ENCODE peak calls at places on chromosomes 2 and 18, in eight cellular contexts. V is colonic mucosa; F is neural progenitor cell; T is A549; S is naive thymus-derived CD4-positive, alpha-beta T cell; N is CD8-positive, alpha-beta T cell; P is WERI-Rb-1; A is adipocyte. U is an unnamed sample.

GRCh38 chr2:139828011-139828410 is 1047.8 kb upstream of the NXPH2 start:
- DNase-seq in A (no peak), S (no peak), P (no peak), F (no peak), V (no peak), N (no peak), T (no peak), U (no peak)

GRCh38 chr2:25078171-25079049 is 36.5 kb downstream of the EFR3B start:
- DNase-seq in V (no peak), N (no peak), F (no peak), S (no peak), P (no peak), T (peak; percentile 92), A (peak; percentile 43), U (no peak)

GRCh38 chr2:40455661-40456060 is 3.8 kb upstream of the SLC8A1 start:
- DNase-seq in V (no peak), N (no peak), F (no peak), S (no peak), T (no peak), A (no peak), P (no peak), U (no peak)

GRCh38 chr2:175605989-175606841 is 395.9 kb downstream of the LNPK start:
- DNase-seq in N (no peak), S (no peak), T (no peak), A (peak; percentile 88), P (no peak), V (no peak), F (no peak), U (no peak)

GRCh38 chr2:109447251-109447661 is 166.5 kb downstream of the SEPTIN10 start:
- DNase-seq in N (no peak), F (peak; percentile 16), A (peak; percentile 93), V (no peak), S (no peak), T (no peak), P (peak; percentile 72), U (no peak)

GRCh38 chr2:240916571-240917008 is 10.5 kb downstream of the CROCC2 start:
- DNase-seq in N (no peak), V (no peak), T (peak; percentile 74), P (no peak), F (peak; percentile 67), A (peak; percentile 93), S (no peak), U (no peak)

GRCh38 chr18:62334110-62334509 is 9.0 kb downstream of the TNFRSF11A start:
- DNase-seq in F (no peak), V (peak; percentile 64), P (no peak), N (no peak), A (no peak), S (no peak), T (peak; percentile 41), U (no peak)

GRCh38 chr18:22637787-22638186 is 220.1 kb upstream of the CTAGE1 start:
- DNase-seq in N (no peak), V (no peak), T (peak; percentile 61), P (no peak), S (no peak), A (peak; percentile 76), F (no peak), U (no peak)

GRCh38 chr18:58087928-58088722 is 44.1 kb downstream of the NEDD4L start:
- DNase-seq in A (no peak), T (no peak), V (peak; percentile 74), F (no peak), P (no peak), S (no peak), N (no peak), U (no peak)

GRCh38 chr2:109348645-109349554 is 219.9 kb downstream of the SH3RF3 start:
- DNase-seq in T (no peak), V (no peak), N (peak; percentile 30), A (no peak), F (no peak), S (peak; percentile 68), P (no peak), U (no peak)

GRCh38 chr18:26545737-26546136 is 2.6 kb downstream of the KCTD1 start:
- DNase-seq in F (no peak), T (peak; percentile 11), A (no peak), V (no peak), P (no peak), S (no peak), N (no peak), U (no peak)

GRCh38 chr2:238239552-238239871 is 326 bp downstream of the HES6 start:
- DNase-seq in T (no peak), F (peak; percentile 71), A (peak; percentile 49), S (peak; percentile 39), N (no peak), P (peak; percentile 47), V (no peak), U (no peak)

GRCh38 chr18:79905389-79905911 is 46.0 kb downstream of the SLC66A2 start:
- DNase-seq in A (peak; percentile 7), N (no peak), T (no peak), P (peak; percentile 7), S (no peak), V (no peak), F (no peak), U (no peak)

GRCh38 chr18:55739488-55739887 is 151.5 kb upstream of the TCF4 start:
- DNase-seq in P (no peak), S (no peak), F (no peak), A (no peak), N (no peak), T (no peak), V (no peak), U (no peak)

DNA sequence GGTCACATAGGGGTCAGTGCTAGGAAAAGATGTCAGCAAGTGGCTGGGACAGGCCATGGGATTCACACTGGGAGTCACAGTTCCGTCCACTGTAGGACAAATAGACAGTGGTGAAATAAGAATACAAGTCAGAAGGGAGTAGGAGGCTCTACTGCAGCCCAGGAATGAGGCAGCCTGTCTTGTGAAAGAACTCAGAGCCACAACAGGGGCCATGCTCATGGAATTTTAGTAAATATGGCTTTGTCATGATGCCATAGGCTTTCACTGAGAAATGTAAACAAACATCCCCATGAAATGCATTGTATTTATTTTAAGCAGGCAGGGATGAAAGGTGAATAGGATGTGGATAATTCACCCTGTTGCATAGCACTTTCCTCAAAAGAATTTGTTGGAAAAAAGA is 504.3 kb downstream of the SOX11 start:
- DNase-seq in F (no peak), S (no peak), N (no peak), P (no peak), V (no peak), A (no peak), T (peak; percentile 22), U (no peak)
- H3K9me3 ChIP-seq in F (no peaks in the 10 kb centered on the region), S (no peaks in the 10 kb centered on the region), N (no peaks in the 10 kb centered on the region), P (no peaks in the 10 kb centered on the region), V (no peaks in the 10 kb centered on the region), A (no peaks in the 10 kb centered on the region), T (peaks cover 3% of the 10 kb centered on the region), U (no peaks in the 10 kb centered on the region)

GRCh38 chr2:128039535-128039934 is 11.7 kb upstream of the SAP130 start:
- DNase-seq in N (no peak), P (no peak), F (no peak), V (no peak), T (no peak), S (no peak), A (no peak), U (no peak)
- H3K9me3 ChIP-seq in N (peaks cover 20% of the 10 kb centered on the region), P (peaks cover 31% of the 10 kb centered on the region), F (no peaks in the 10 kb centered on the region), V (no peaks in the 10 kb centered on the region), T (peaks cover 70% of the 10 kb centered on the region), S (peaks cover 16% of the 10 kb centered on the region), A (peaks cover 63% of the 10 kb centered on the region), U (peaks cover 13% of the 10 kb centered on the region)

GRCh38 chr2:26297061-26297460 is 48.9 kb upstream of the SELENOI start:
- DNase-seq in P (no peak), F (no peak), S (no peak), V (no peak), A (no peak), T (no peak), N (no peak), U (no peak)
- H3K9me3 ChIP-seq in P (no peaks in the 10 kb centered on the region), F (no peaks in the 10 kb centered on the region), S (no peaks in the 10 kb centered on the region), V (no peaks in the 10 kb centered on the region), A (no peaks in the 10 kb centered on the region), T (no peaks in the 10 kb centered on the region), N (no peaks in the 10 kb centered on the region), U (no peaks in the 10 kb centered on the region)

DNA sequence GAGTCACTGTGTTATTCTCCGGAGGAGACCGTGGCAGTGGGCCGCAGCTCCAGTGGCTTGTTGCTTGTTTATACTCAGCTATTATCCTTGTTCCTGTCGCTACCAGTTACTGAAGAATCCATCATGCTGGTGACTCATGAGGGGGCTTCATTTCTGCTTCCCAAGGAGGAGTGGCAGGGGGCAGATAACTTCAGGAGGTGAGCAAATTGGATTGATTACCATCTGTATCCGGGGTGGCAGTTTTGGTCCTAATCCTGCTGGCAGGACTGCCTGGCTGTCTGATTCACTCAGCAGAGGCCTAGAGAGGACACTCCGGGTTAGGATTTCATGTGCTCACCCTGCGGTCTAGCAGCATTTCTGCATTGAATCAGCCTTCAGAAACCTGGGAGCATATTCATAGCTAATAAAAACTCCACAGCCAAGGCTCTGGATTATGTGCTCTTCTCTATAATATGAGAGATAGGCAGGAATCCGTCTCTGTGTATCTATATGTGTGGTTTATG is 230.0 kb downstream of the ACTR3 start:
- DNase-seq in N (no peak), P (peak; percentile 49), A (peak; percentile 15), V (no peak), F (no peak), S (no peak), T (no peak), U (no peak)
- H3K9me3 ChIP-seq in N (no peaks in the 10 kb centered on the region), P (no peaks in the 10 kb centered on the region), A (no peaks in the 10 kb centered on the region), V (no peaks in the 10 kb centered on the region), F (no peaks in the 10 kb centered on the region), S (no peaks in the 10 kb centered on the region), T (no peaks in the 10 kb centered on the region), U (no peaks in the 10 kb centered on the region)

DNA sequence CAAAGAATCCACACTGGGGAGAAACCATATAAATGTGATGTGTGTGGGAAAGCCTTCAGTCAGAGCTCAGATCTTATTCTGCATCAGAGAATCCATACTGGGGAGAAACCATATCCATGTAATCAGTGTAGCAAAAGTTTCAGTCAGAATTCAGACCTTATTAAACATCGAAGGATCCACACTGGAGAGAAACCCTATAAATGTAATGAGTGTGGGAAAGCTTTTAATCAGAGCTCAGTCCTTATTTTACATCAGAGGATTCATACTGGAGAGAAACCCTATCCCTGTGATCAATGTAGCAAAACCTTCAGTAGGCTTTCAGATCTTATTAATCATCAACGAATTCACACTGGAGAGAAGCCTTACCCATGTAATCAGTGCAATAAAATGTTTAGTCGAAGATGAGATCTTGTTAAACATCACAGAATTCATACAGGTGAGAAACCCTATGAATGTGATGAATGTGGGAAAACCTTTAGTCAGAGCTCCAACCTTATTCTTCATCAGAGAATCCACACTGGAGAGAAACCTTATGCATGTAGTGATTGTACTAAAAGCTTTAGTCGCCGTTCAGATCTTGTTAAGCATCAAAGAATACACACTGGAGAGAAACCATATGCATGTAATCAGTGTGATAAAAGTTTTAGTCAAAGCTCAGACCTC is 16.7 kb upstream of the ZSCAN30 start:
- DNase-seq in T (no peak), V (no peak), N (no peak), S (no peak), F (no peak), A (no peak), P (no peak), U (no peak)
- H3K9me3 ChIP-seq in T (peaks cover 93% of the 10 kb centered on the region), V (peaks cover 9% of the 10 kb centered on the region), N (peaks cover 79% of the 10 kb centered on the region), S (peaks cover 42% of the 10 kb centered on the region), F (peaks cover 55% of the 10 kb centered on the region), A (peaks cover 99% of the 10 kb centered on the region), P (peaks cover 19% of the 10 kb centered on the region), U (peaks cover 21% of the 10 kb centered on the region)

U was measured in T-helper 17 cell.